ENCODE peak calls at places on chromosome 22, in ten cellular contexts. One of them, this sample, is unnamed.

GRCh38 chr22:19325296-19325950 is 33.9 kb upstream of the CLTCL1 start:
- DNase-seq in MG63: no peak
- DNase-seq in RPMI8226: no peak
- DNase-seq in mucosa of descending colon: no peak
- DNase-seq in GM23248: peak; percentile 39
- DNase-seq in Kasumi-1: no peak
- DNase-seq in lung microvascular endothelial cell: no peak
- DNase-seq in uterus: no peak
- DNase-seq in brain pericyte: no peak
- DNase-seq in dorsolateral prefrontal cortex: no peak
- DNase-seq in this sample: no peak

GRCh38 chr22:50253046-50253580 is 2.0 kb upstream of the HDAC10 start:
- DNase-seq in Kasumi-1: no peak
- DNase-seq in MG63: no peak
- DNase-seq in uterus: no peak
- DNase-seq in RPMI8226: no peak
- DNase-seq in dorsolateral prefrontal cortex: no peak
- DNase-seq in mucosa of descending colon: no peak
- DNase-seq in brain pericyte: no peak
- DNase-seq in lung microvascular endothelial cell: no peak
- DNase-seq in GM23248: no peak
- DNase-seq in this sample: no peak

GRCh38 chr22:43226368-43226979 is 39.5 kb upstream of the TTLL12 start:
- DNase-seq in GM23248: peak; percentile 50
- DNase-seq in lung microvascular endothelial cell: no peak
- DNase-seq in mucosa of descending colon: no peak
- DNase-seq in Kasumi-1: no peak
- DNase-seq in MG63: no peak
- DNase-seq in RPMI8226: no peak
- DNase-seq in uterus: no peak
- DNase-seq in dorsolateral prefrontal cortex: no peak
- DNase-seq in brain pericyte: no peak
- DNase-seq in this sample: no peak

GRCh38 chr22:42145175-42145574 is 14.6 kb upstream of the CYP2D6 start:
- DNase-seq in uterus: no peak
- DNase-seq in RPMI8226: no peak
- DNase-seq in MG63: no peak
- DNase-seq in brain pericyte: no peak
- DNase-seq in mucosa of descending colon: no peak
- DNase-seq in Kasumi-1: no peak
- DNase-seq in GM23248: no peak
- DNase-seq in dorsolateral prefrontal cortex: no peak
- DNase-seq in lung microvascular endothelial cell: no peak
- DNase-seq in this sample: peak; percentile 5

GRCh38 chr22:43385770-43386641 is 25.8 kb upstream of the MPPED1 start:
- DNase-seq in MG63: peak; percentile 59
- DNase-seq in mucosa of descending colon: peak; percentile 71
- DNase-seq in Kasumi-1: peak; percentile 87
- DNase-seq in RPMI8226: peak; percentile 86
- DNase-seq in dorsolateral prefrontal cortex: peak; percentile 76
- DNase-seq in brain pericyte: peak; percentile 18
- DNase-seq in GM23248: peak; percentile 85
- DNase-seq in uterus: peak; percentile 78
- DNase-seq in lung microvascular endothelial cell: peak; percentile 84
- DNase-seq in this sample: peak; percentile 58

GRCh38 chr22:47918936-47919505 is 1156.6 kb downstream of the TBC1D22A start:
- DNase-seq in GM23248: no peak
- DNase-seq in dorsolateral prefrontal cortex: peak; percentile 19
- DNase-seq in mucosa of descending colon: no peak
- DNase-seq in brain pericyte: no peak
- DNase-seq in uterus: no peak
- DNase-seq in Kasumi-1: no peak
- DNase-seq in lung microvascular endothelial cell: no peak
- DNase-seq in RPMI8226: no peak
- DNase-seq in MG63: no peak
- DNase-seq in this sample: no peak

GRCh38 chr22:36351921-36352774 is 35.6 kb downstream of the MYH9 start:
- DNase-seq in GM23248: no peak
- DNase-seq in dorsolateral prefrontal cortex: no peak
- DNase-seq in RPMI8226: no peak
- DNase-seq in MG63: no peak
- DNase-seq in Kasumi-1: no peak
- DNase-seq in uterus: no peak
- DNase-seq in brain pericyte: no peak
- DNase-seq in mucosa of descending colon: no peak
- DNase-seq in lung microvascular endothelial cell: peak; percentile 83
- DNase-seq in this sample: no peak

GRCh38 chr22:23383491-23384450 is 196.3 kb downstream of the IGLL1 start:
- DNase-seq in dorsolateral prefrontal cortex: no peak
- DNase-seq in GM23248: peak; percentile 13
- DNase-seq in lung microvascular endothelial cell: peak; percentile 45
- DNase-seq in RPMI8226: no peak
- DNase-seq in MG63: no peak
- DNase-seq in mucosa of descending colon: no peak
- DNase-seq in brain pericyte: peak; percentile 37
- DNase-seq in uterus: no peak
- DNase-seq in Kasumi-1: peak; percentile 40
- DNase-seq in this sample: no peak

GRCh38 chr22:39920134-39920743 is 19.4 kb downstream of the GRAP2 start:
- DNase-seq in uterus: no peak
- DNase-seq in MG63: no peak
- DNase-seq in GM23248: no peak
- DNase-seq in lung microvascular endothelial cell: no peak
- DNase-seq in brain pericyte: no peak
- DNase-seq in RPMI8226: no peak
- DNase-seq in dorsolateral prefrontal cortex: no peak
- DNase-seq in mucosa of descending colon: no peak
- DNase-seq in Kasumi-1: no peak
- DNase-seq in this sample: no peak

GRCh38 chr22:20793386-20794131 is 19.6 kb downstream of the SERPIND1 start:
- DNase-seq in Kasumi-1: no peak
- DNase-seq in RPMI8226: no peak
- DNase-seq in GM23248: peak; percentile 19
- DNase-seq in brain pericyte: no peak
- DNase-seq in dorsolateral prefrontal cortex: no peak
- DNase-seq in lung microvascular endothelial cell: no peak
- DNase-seq in mucosa of descending colon: no peak
- DNase-seq in uterus: no peak
- DNase-seq in MG63: no peak
- DNase-seq in this sample: no peak

GRCh38 chr22:37206841-37207821 is 5.1 kb downstream of the SSTR3 start:
- DNase-seq in MG63: no peak
- DNase-seq in dorsolateral prefrontal cortex: no peak
- DNase-seq in RPMI8226: no peak
- DNase-seq in uterus: peak; percentile 12
- DNase-seq in mucosa of descending colon: no peak
- DNase-seq in brain pericyte: no peak
- DNase-seq in GM23248: no peak
- DNase-seq in lung microvascular endothelial cell: no peak
- DNase-seq in Kasumi-1: no peak
- DNase-seq in this sample: no peak

GRCh38 chr22:31969789-31970489 is 25.6 kb downstream of the YWHAH start:
- DNase-seq in uterus: peak; percentile 56
- DNase-seq in lung microvascular endothelial cell: peak; percentile 80
- DNase-seq in dorsolateral prefrontal cortex: peak; percentile 81
- DNase-seq in RPMI8226: peak; percentile 85
- DNase-seq in Kasumi-1: peak; percentile 49
- DNase-seq in brain pericyte: no peak
- DNase-seq in GM23248: peak; percentile 78
- DNase-seq in MG63: peak; percentile 44
- DNase-seq in mucosa of descending colon: peak; percentile 80
- DNase-seq in this sample: peak; percentile 60

GRCh38 chr22:33807465-33807864 is 112.8 kb downstream of the LARGE1 start:
- DNase-seq in RPMI8226: no peak
- DNase-seq in uterus: no peak
- DNase-seq in MG63: no peak
- DNase-seq in GM23248: peak; percentile 80
- DNase-seq in mucosa of descending colon: no peak
- DNase-seq in Kasumi-1: no peak
- DNase-seq in dorsolateral prefrontal cortex: no peak
- DNase-seq in lung microvascular endothelial cell: peak; percentile 37
- DNase-seq in brain pericyte: no peak
- DNase-seq in this sample: no peak

GRCh38 chr22:29817724-29818123 is 20.4 kb downstream of the ASCC2 start:
- DNase-seq in Kasumi-1: no peak
- DNase-seq in MG63: no peak
- DNase-seq in uterus: no peak
- DNase-seq in brain pericyte: no peak
- DNase-seq in mucosa of descending colon: no peak
- DNase-seq in lung microvascular endothelial cell: no peak
- DNase-seq in dorsolateral prefrontal cortex: peak; percentile 73
- DNase-seq in RPMI8226: no peak
- DNase-seq in GM23248: no peak
- DNase-seq in this sample: no peak

GRCh38 chr22:50530280-50530856 is 556 bp upstream of the TYMP start:
- DNase-seq in uterus: peak; percentile 66
- DNase-seq in lung microvascular endothelial cell: peak; percentile 70
- DNase-seq in dorsolateral prefrontal cortex: no peak
- DNase-seq in MG63: peak; percentile 91
- DNase-seq in GM23248: peak; percentile 90
- DNase-seq in brain pericyte: no peak
- DNase-seq in Kasumi-1: peak; percentile 38
- DNase-seq in RPMI8226: peak; percentile 91
- DNase-seq in mucosa of descending colon: peak; percentile 88
- DNase-seq in this sample: peak; percentile 87

GRCh38 chr22:43796567-43796966 is 15.5 kb downstream of the EFCAB6 start:
- DNase-seq in brain pericyte: no peak
- DNase-seq in Kasumi-1: peak; percentile 7
- DNase-seq in GM23248: peak; percentile 62
- DNase-seq in dorsolateral prefrontal cortex: peak; percentile 10
- DNase-seq in MG63: no peak
- DNase-seq in RPMI8226: no peak
- DNase-seq in lung microvascular endothelial cell: no peak
- DNase-seq in uterus: no peak
- DNase-seq in mucosa of descending colon: peak; percentile 15
- DNase-seq in this sample: no peak

GRCh38 chr22:20530368-20531153 is 23.2 kb downstream of the MED15 start:
- DNase-seq in RPMI8226: no peak
- DNase-seq in brain pericyte: no peak
- DNase-seq in GM23248: peak; percentile 96
- DNase-seq in MG63: peak; percentile 75
- DNase-seq in mucosa of descending colon: no peak
- DNase-seq in lung microvascular endothelial cell: no peak
- DNase-seq in uterus: no peak
- DNase-seq in Kasumi-1: no peak
- DNase-seq in dorsolateral prefrontal cortex: no peak
- DNase-seq in this sample: no peak

GRCh38 chr22:42169055-42169469 is 38.5 kb upstream of the CYP2D6 start:
- DNase-seq in MG63: peak; percentile 36
- DNase-seq in brain pericyte: no peak
- DNase-seq in uterus: peak; percentile 74
- DNase-seq in lung microvascular endothelial cell: peak; percentile 86
- DNase-seq in GM23248: peak; percentile 68
- DNase-seq in Kasumi-1: peak; percentile 80
- DNase-seq in mucosa of descending colon: peak; percentile 86
- DNase-seq in dorsolateral prefrontal cortex: peak; percentile 73
- DNase-seq in RPMI8226: peak; percentile 67
- DNase-seq in this sample: peak; percentile 22

GRCh38 chr22:49793871-49794270 is 33.8 kb downstream of the BRD1 start:
- DNase-seq in MG63: no peak
- DNase-seq in uterus: no peak
- DNase-seq in RPMI8226: no peak
- DNase-seq in brain pericyte: no peak
- DNase-seq in lung microvascular endothelial cell: no peak
- DNase-seq in mucosa of descending colon: no peak
- DNase-seq in GM23248: no peak
- DNase-seq in dorsolateral prefrontal cortex: no peak
- DNase-seq in Kasumi-1: no peak
- DNase-seq in this sample: no peak

GRCh38 chr22:32584650-32585049 is 110.0 kb downstream of the FBXO7 start:
- DNase-seq in Kasumi-1: no peak
- DNase-seq in dorsolateral prefrontal cortex: no peak
- DNase-seq in mucosa of descending colon: no peak
- DNase-seq in lung microvascular endothelial cell: no peak
- DNase-seq in GM23248: peak; percentile 62
- DNase-seq in MG63: no peak
- DNase-seq in uterus: no peak
- DNase-seq in RPMI8226: no peak
- DNase-seq in brain pericyte: no peak
- DNase-seq in this sample: no peak

GRCh38 chr22:50705219-50705691 is 32.6 kb downstream of the SHANK3 start:
- DNase-seq in GM23248: no peak
- DNase-seq in mucosa of descending colon: no peak
- DNase-seq in MG63: no peak
- DNase-seq in dorsolateral prefrontal cortex: peak; percentile 81
- DNase-seq in brain pericyte: no peak
- DNase-seq in RPMI8226: peak; percentile 91
- DNase-seq in Kasumi-1: no peak
- DNase-seq in lung microvascular endothelial cell: peak; percentile 69
- DNase-seq in uterus: no peak
- DNase-seq in this sample: peak; percentile 88

GRCh38 chr22:21673534-21674321 is 7.9 kb downstream of the PPIL2 start:
- DNase-seq in GM23248: no peak
- DNase-seq in uterus: no peak
- DNase-seq in brain pericyte: no peak
- DNase-seq in mucosa of descending colon: no peak
- DNase-seq in dorsolateral prefrontal cortex: no peak
- DNase-seq in MG63: no peak
- DNase-seq in Kasumi-1: no peak
- DNase-seq in RPMI8226: no peak
- DNase-seq in lung microvascular endothelial cell: no peak
- DNase-seq in this sample: no peak

GRCh38 chr22:48334971-48335370 is 1492.7 kb downstream of the BRD1 start:
- DNase-seq in MG63: no peak
- DNase-seq in mucosa of descending colon: no peak
- DNase-seq in GM23248: no peak
- DNase-seq in brain pericyte: no peak
- DNase-seq in dorsolateral prefrontal cortex: no peak
- DNase-seq in lung microvascular endothelial cell: no peak
- DNase-seq in Kasumi-1: no peak
- DNase-seq in uterus: no peak
- DNase-seq in RPMI8226: no peak
- DNase-seq in this sample: no peak

GRCh38 chr22:27997538-27997937 is 78.5 kb upstream of the PITPNB start:
- DNase-seq in MG63: no peak
- DNase-seq in RPMI8226: no peak
- DNase-seq in uterus: no peak
- DNase-seq in GM23248: peak; percentile 43
- DNase-seq in mucosa of descending colon: no peak
- DNase-seq in brain pericyte: no peak
- DNase-seq in dorsolateral prefrontal cortex: no peak
- DNase-seq in Kasumi-1: no peak
- DNase-seq in lung microvascular endothelial cell: no peak
- DNase-seq in this sample: no peak

GRCh38 chr22:43389227-43389836 is 22.5 kb upstream of the MPPED1 start:
- DNase-seq in RPMI8226: no peak
- DNase-seq in lung microvascular endothelial cell: no peak
- DNase-seq in mucosa of descending colon: no peak
- DNase-seq in MG63: no peak
- DNase-seq in dorsolateral prefrontal cortex: no peak
- DNase-seq in brain pericyte: no peak
- DNase-seq in GM23248: no peak
- DNase-seq in uterus: no peak
- DNase-seq in Kasumi-1: no peak
- DNase-seq in this sample: no peak

GRCh38 chr22:31346733-31347250 is 646 bp upstream of the PATZ1 start:
- DNase-seq in dorsolateral prefrontal cortex: peak; percentile 29
- DNase-seq in Kasumi-1: peak; percentile 88
- DNase-seq in lung microvascular endothelial cell: peak; percentile 40
- DNase-seq in mucosa of descending colon: peak; percentile 57
- DNase-seq in RPMI8226: peak; percentile 63
- DNase-seq in uterus: peak; percentile 56
- DNase-seq in MG63: no peak
- DNase-seq in GM23248: peak; percentile 70
- DNase-seq in brain pericyte: no peak
- DNase-seq in this sample: peak; percentile 75

GRCh38 chr22:30969532-30970355 is 679 bp downstream of the TUG1 start:
- DNase-seq in GM23248: peak; percentile 73
- DNase-seq in Kasumi-1: peak; percentile 27
- DNase-seq in RPMI8226: peak; percentile 58
- DNase-seq in dorsolateral prefrontal cortex: peak; percentile 11
- DNase-seq in mucosa of descending colon: peak; percentile 44
- DNase-seq in brain pericyte: no peak
- DNase-seq in uterus: no peak
- DNase-seq in lung microvascular endothelial cell: peak; percentile 61
- DNase-seq in MG63: peak; percentile 47
- DNase-seq in this sample: peak; percentile 43

GRCh38 chr22:38946771-38947170 is 10.6 kb upstream of the APOBEC3A start:
- DNase-seq in lung microvascular endothelial cell: no peak
- DNase-seq in RPMI8226: no peak
- DNase-seq in mucosa of descending colon: no peak
- DNase-seq in Kasumi-1: no peak
- DNase-seq in MG63: no peak
- DNase-seq in GM23248: no peak
- DNase-seq in brain pericyte: no peak
- DNase-seq in uterus: no peak
- DNase-seq in dorsolateral prefrontal cortex: no peak
- DNase-seq in this sample: no peak

This sample was measured in HL-60.